ENCODE peak calls at places on chromosomes 4 and X, in seven cellular contexts. J, N, K, D, W, R and A are unnamed samples. For H3K4me1, the result is how much of the 10 kb centered on the place peaks cover.

GRCh38 chr4:40662962-40663604 is 33.4 kb upstream of the RBM47 start:
- DNase-seq in J (peak), N (peak), K (no peak), D (no peak), W (no peak), R (peak), A (no peak)

GRCh38 chrX:154815274-154815818 is 10.1 kb upstream of the MPP1 start:
- DNase-seq in J (peak), N (peak), K (no peak), D (no peak), W (no peak), R (no peak), A (no peak)

GRCh38 chr4:182533948-182534347 is 290.7 kb downstream of the TENM3 start:
- DNase-seq in J (peak), N (peak), K (no peak), D (no peak), W (no peak), R (no peak), A (no peak)

GRCh38 chrX:36431819-36432218 is 512.3 kb downstream of the CFAP47 start:
- DNase-seq in J (peak), N (peak), K (no peak), D (no peak), W (peak), R (no peak), A (no peak)

GRCh38 chr4:148574066-148574465 is 131.9 kb upstream of the NR3C2 start:
- DNase-seq in J (no peak), N (no peak), K (no peak), D (no peak), W (no peak), R (no peak), A (no peak)

GRCh38 chr4:138897818-138898226 is 117.8 kb upstream of the NOCT start:
- DNase-seq in J (peak), N (peak), K (no peak), D (no peak), W (no peak), R (no peak), A (no peak)

GRCh38 chr4:38034986-38035882 is 75.0 kb downstream of the PTTG2 start:
- DNase-seq in J (peak), N (peak), K (peak), D (peak), W (peak), R (no peak), A (no peak)

GRCh38 chr4:67988986-67989385 is 25.7 kb upstream of the TMPRSS11A start:
- DNase-seq in J (no peak), N (no peak), K (no peak), D (no peak), W (no peak), R (no peak), A (no peak)

GRCh38 chrX:27918799-27919198 is 62.5 kb downstream of the DCAF8L1 start:
- DNase-seq in J (peak), N (peak), K (no peak), D (no peak), W (peak), R (no peak), A (no peak)

GRCh38 chr4:11368701-11369115 is 60.0 kb downstream of the HS3ST1 start:
- DNase-seq in J (no peak), N (no peak), K (no peak), D (no peak), W (no peak), R (no peak), A (no peak)
- H3K4me3 ChIP-seq in J (no peak), N (no peak), K (no peak), D (no peak), W (no peak), R (no peak), A (no peak)

GRCh38 chr4:77074961-77075855 is 581 bp downstream of the CCNI start:
- DNase-seq in J (peak), N (peak), K (peak), D (peak), W (peak), R (peak), A (peak)
- H3K4me1 ChIP-seq in J (under half), N (under half), K (under half), D (under half), W (under half), R (under half), A (under half)

DNA sequence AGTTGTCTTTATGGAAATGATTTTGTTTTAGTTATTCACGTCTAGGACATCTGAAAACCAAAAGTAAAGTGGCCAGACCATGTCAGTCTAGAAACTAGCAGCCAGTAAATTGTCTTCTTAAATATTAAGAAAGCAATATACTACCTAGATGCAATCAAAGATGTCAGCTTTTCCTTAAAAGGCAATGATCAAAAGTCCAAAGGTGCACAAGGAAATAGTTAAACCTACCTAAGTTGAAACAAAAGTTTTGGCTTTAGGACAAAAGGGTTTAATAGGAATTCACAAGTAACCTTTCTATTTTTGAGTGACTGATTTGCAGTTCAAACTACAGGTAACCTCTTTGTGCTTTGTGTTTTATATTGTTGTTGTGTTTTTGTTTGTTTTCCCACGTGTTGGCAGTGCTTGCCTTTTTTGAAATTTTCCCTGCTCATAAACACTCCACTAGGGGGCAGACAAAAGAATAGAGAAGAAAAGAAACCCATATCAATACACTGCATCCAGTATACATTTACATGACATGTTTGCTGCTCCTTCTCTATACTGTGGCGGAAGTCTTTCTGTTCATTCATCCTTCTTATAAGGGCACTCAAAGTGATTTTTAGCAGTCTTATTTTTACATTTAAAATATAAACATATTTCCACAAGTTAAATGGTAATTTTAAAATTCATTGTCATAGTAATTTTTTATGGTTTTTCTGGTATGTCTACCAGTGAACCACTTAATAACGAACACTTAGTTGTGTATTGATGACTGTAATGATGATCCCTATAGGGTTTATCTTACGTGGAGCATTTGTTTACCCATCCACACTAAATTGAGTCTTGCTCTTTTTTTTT is 62.7 kb downstream of the GAB1 start:
- DNase-seq in J (peak), N (peak), K (no peak), D (peak), W (peak), R (no peak), A (no peak)
- H3K4me3 ChIP-seq in J (no peak), N (no peak), K (no peak), D (no peak), W (no peak), R (no peak), A (no peak)

GRCh38 chr4:78662661-78663060 is 111.1 kb downstream of the ANXA3 start:
- DNase-seq in J (no peak), N (no peak), K (no peak), D (no peak), W (no peak), R (no peak), A (no peak)
- H3K4me1 ChIP-seq in J (under half), N (under half), K (under half), D (under half), W (under half), R (under half), A (under half)